ENCODE peak calls at places on chromosomes 13 and 19, in four cellular contexts. B, K, F and P are unnamed samples.

GRCh38 chr19:38527466-38528136 is 90.2 kb downstream of the MAP4K1 start:
- DNase-seq in F (no peak), K (no peak), B (no peak), P (peak; percentile 24)

GRCh38 chr19:35059006-35059798 is 17.7 kb downstream of the HPN start:
- DNase-seq in B (no peak), K (peak; percentile 56), F (no peak), P (no peak)

GRCh38 chr13:98853791-98854191 is 101.3 kb upstream of the SLC15A1 start:
- DNase-seq in F (no peak), B (no peak), K (no peak), P (no peak)

GRCh38 chr19:41564515-41565383 is 11.2 kb upstream of the CEACAM21 start:
- DNase-seq in F (no peak), K (no peak), B (no peak), P (no peak)

GRCh38 chr19:28319208-28319607 is 893.7 kb downstream of the UQCRFS1 start:
- DNase-seq in F (no peak), K (no peak), B (no peak), P (no peak)

GRCh38 chr13:100954430-100955361 is 280.1 kb upstream of the TMTC4 start:
- DNase-seq in B (no peak), F (no peak), K (no peak), P (no peak)

GRCh38 chr13:111491659-111492058 is 171.2 kb downstream of the TEX29 start:
- DNase-seq in F (no peak), B (peak; percentile 63), K (no peak), P (no peak)

GRCh38 chr19:35901055-35901644 is 810 bp upstream of the NFKBID start:
- DNase-seq in K (no peak), F (no peak), B (no peak), P (no peak)

GRCh38 chr13:77466757-77467156 is 68.7 kb upstream of the SCEL start:
- DNase-seq in B (no peak), F (no peak), K (no peak), P (no peak)

GRCh38 chr19:30799854-30800755 is 427.9 kb downstream of the ZNF536 start:
- DNase-seq in B (peak; percentile 86), K (peak; percentile 64), F (peak; percentile 54), P (peak; percentile 25)

GRCh38 chr13:102825921-102826706 is 19.7 kb upstream of the ERCC5 start:
- DNase-seq in B (no peak), K (no peak), F (no peak), P (no peak)

GRCh38 chr13:60398949-60399589 is 2.0 kb downstream of the TDRD3 start:
- DNase-seq in F (no peak), K (no peak), B (no peak), P (peak; percentile 23)

GRCh38 chr13:106568225-106569003 is 477 bp upstream of the ARGLU1 start:
- DNase-seq in K (no peak), F (no peak), B (no peak), P (no peak)

GRCh38 chr19:10070730-10071446 is 15.2 kb upstream of the SHFL start:
- DNase-seq in F (no peak), B (no peak), K (peak; percentile 94), P (no peak)

GRCh38 chr13:53758946-53759345 is 730.3 kb downstream of the OLFM4 start:
- DNase-seq in F (no peak), K (no peak), B (no peak), P (no peak)

GRCh38 chr13:72537400-72537780 is 190.0 kb downstream of the MZT1 start:
- DNase-seq in B (no peak), K (no peak), F (no peak), P (no peak)

GRCh38 chr19:10142701-10143375 is 23.1 kb upstream of the EIF3G start:
- DNase-seq in B (no peak), K (no peak), F (no peak), P (no peak)

GRCh38 chr19:39828634-39829032 is 5.3 kb downstream of the DYRK1B start:
- DNase-seq in K (no peak), B (no peak), F (no peak), P (no peak)

GRCh38 chr13:77749481-77749880 is 52.0 kb downstream of the SLAIN1 start:
- DNase-seq in K (no peak), B (no peak), F (no peak), P (no peak)

GRCh38 chr13:30153871-30154426 is 153.4 kb downstream of the KATNAL1 start:
- DNase-seq in K (no peak), F (no peak), B (no peak), P (no peak)

GRCh38 chr19:5990289-5990797 is 12.4 kb upstream of the RANBP3 start:
- DNase-seq in K (no peak), F (no peak), B (no peak), P (no peak)

GRCh38 chr19:38003427-38004099 is 96.6 kb downstream of the SIPA1L3 start:
- DNase-seq in F (peak; percentile 73), B (peak; percentile 93), K (peak; percentile 58), P (no peak)

GRCh38 chr13:111920306-111920931 is 146.5 kb upstream of the SOX1 start:
- DNase-seq in F (no peak), B (peak; percentile 75), K (no peak), P (no peak)

GRCh38 chr13:87684850-87685735 is 13.9 kb downstream of the SLITRK5 start:
- DNase-seq in B (no peak), F (no peak), K (no peak), P (no peak)

GRCh38 chr13:29396446-29396845 is 199.0 kb downstream of the SLC7A1 start:
- DNase-seq in K (no peak), B (no peak), F (no peak), P (no peak)

GRCh38 chr13:102117175-102117830 is 284.5 kb downstream of the FGF14 start:
- DNase-seq in F (no peak), K (no peak), B (no peak), P (no peak)

GRCh38 chr13:94330552-94331071 is 148.9 kb downstream of the DCT start:
- DNase-seq in K (no peak), B (no peak), F (no peak), P (no peak)
- TF ChIP-seq POLR2A in K (no peak), B (no peak), F (no peak), P (no peak)

GRCh38 chr19:8367327-8368001 is 3.5 kb downstream of the ANGPTL4 start:
- DNase-seq in B (peak; percentile 97), K (peak; percentile 87), F (peak; percentile 96), P (no peak)

GRCh38 chr19:8366961-8367326 is 3.0 kb downstream of the ANGPTL4 start:
- DNase-seq in B (no peak), F (peak; percentile 47), K (no peak), P (no peak)

GRCh38 chr19:8366121-8366581 is 2.2 kb downstream of the ANGPTL4 start:
- DNase-seq in B (no peak), K (no peak), F (no peak), P (no peak)

GRCh38 chr19:8361921-8362793 is 1.8 kb upstream of the ANGPTL4 start:
- DNase-seq in F (peak; percentile 97), B (peak; percentile 99), K (peak; percentile 97), P (peak; percentile 73)

DNA sequence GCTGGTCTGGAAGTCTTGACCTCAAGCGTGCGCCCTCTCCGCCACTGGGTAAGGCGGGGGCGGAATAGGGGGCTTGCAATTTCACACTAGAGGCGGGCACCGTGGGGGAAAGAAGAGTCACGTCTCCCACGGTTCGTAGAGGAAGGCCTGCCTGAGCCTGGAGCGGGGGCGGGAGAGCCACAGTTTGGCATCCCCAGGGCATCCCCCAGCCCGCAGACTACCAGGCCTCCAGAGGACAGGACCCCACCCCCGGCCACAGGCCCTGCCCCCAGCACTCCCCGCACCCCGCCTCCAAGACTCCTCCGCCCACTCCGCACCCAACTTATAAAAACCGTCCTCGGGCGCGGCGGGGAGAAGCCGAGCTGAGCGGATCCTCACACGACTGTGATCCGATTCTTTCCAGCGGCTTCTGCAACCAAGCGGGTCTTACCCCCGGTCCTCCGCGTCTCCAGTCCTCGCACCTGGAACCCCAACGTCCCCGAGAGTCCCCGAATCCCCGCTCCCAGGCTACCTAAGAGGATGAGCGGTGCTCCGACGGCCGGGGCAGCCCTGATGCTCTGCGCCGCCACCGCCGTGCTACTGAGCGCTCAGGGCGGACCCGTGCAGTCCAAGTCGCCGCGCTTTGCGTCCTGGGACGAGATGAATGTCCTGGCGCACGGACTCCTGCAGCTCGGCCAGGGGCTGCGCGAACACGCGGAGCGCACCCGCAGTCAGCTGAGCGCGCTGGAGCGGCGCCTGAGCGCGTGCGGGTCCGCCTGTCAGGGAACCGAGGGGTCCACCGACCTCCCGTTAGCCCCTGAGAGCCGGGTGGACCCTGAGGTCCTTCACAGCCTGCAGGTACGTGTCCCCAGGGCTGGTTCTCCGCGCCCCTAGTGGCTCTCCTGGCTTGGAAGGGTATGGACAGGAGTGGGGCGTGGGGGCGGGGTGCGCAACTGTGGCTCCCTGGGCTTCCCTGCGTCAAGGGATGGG is at the start of gene ANGPTL4:
- DNase-seq in K (peak; percentile 74), F (peak; percentile 84), B (peak; percentile 96), P (peak; percentile 73)
- TF ChIP-seq POLR2A in K (peak; percentile 94), F (peak; percentile 91), B (peak; percentile 8), P (peak; percentile 52)

GRCh38 chr19:44371815-44372480 is 15.5 kb upstream of the ZNF112 start:
- DNase-seq in B (no peak), F (no peak), K (no peak), P (no peak)

DNA sequence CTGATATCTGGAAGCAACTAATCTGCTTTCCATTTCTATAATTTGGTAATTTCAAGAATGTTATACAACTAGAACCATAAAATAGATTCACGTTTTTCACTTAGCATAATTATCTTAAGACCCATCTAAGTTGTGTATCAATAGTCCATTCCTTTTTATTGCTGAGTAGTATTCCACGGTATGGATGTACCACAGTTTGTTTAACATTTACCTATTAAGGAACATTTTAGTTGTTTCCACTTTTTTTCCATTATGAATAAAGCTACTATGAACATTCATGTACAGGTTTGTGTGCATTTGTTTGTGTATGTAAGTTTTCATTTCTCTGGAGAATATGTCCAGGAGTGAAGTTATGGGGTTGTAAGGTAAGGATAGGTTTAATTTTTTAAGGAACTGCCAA is 18.3 kb upstream of the ZNF112 start:
- DNase-seq in F (no peak), B (no peak), K (no peak), P (no peak)
- TF ChIP-seq POLR2A in F (no peak), B (no peak), K (no peak), P (no peak)

GRCh38 chr19:12946092-12946845 is 607 bp downstream of the RAD23A start:
- DNase-seq in K (peak; percentile 80), B (peak; percentile 90), F (peak; percentile 74), P (peak; percentile 84)
- TF ChIP-seq POLR2A in K (no peak), B (no peak), F (no peak), P (peak; percentile 19)

GRCh38 chr19:18313398-18313797 is 9.5 kb downstream of the LSM4 start:
- DNase-seq in F (no peak), B (no peak), K (no peak), P (no peak)

GRCh38 chr19:18310966-18311365 is 11.9 kb downstream of the LSM4 start:
- DNase-seq in B (no peak), K (no peak), F (no peak), P (no peak)

GRCh38 chr19:18310118-18310909 is 12.6 kb downstream of the LSM4 start:
- DNase-seq in F (no peak), K (peak; percentile 60), B (no peak), P (no peak)

GRCh38 chr19:18311495-18311894 is 11.4 kb downstream of the LSM4 start:
- DNase-seq in F (no peak), K (no peak), B (no peak), P (no peak)

DNA sequence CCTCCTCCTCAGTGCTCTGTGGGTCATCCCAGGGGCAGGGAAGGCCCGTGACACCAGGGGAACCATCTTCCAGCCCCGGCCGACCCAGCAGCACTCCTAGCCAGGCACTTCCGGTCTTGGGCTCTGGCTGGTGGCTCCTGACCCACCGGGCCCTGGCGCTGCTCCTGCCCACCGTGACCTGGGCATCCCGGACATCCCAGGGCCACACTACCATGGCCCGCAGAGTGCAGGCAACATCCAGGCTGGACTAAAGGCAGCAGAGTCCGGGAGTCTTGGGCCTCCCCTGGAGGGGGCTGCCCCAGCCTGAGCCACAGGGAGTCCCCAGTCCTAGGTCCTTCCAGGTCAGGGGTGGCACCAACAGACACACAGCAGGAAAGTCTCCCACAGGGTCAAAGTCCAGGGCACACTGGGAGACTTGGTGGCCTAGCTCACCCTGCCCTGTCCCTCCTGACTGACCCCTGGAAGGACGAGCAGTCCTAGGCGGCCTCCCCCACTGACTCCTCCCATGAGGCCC is 10.8 kb downstream of the LSM4 start:
- DNase-seq in F (no peak), K (peak; percentile 61), B (no peak), P (no peak)
- TF ChIP-seq POLR2A in F (no peak), K (no peak), B (no peak), P (no peak)